ENCODE peak calls at places on chromosome 22, in four cellular contexts. One of them, this sample, is unnamed.

GRCh38 chr22:42342426-42343135 is 72.1 kb upstream of the TCF20 start:
- DNase-seq in ovary: peak
- DNase-seq in stomach: no peak
- DNase-seq in HL-60: no peak
- DNase-seq in this sample: no peak

GRCh38 chr22:29689201-29689871 is 30.5 kb upstream of the CABP7 start:
- DNase-seq in HL-60: no peak
- DNase-seq in stomach: no peak
- DNase-seq in ovary: no peak
- DNase-seq in this sample: no peak

GRCh38 chr22:29269731-29270474 is 1.8 kb downstream of the EWSR1 start:
- DNase-seq in HL-60: no peak
- DNase-seq in ovary: no peak
- DNase-seq in stomach: no peak
- DNase-seq in this sample: peak

GRCh38 chr22:42645341-42645937 is 3.8 kb downstream of the CYB5R3 start:
- DNase-seq in stomach: peak
- DNase-seq in ovary: peak
- DNase-seq in HL-60: no peak
- DNase-seq in this sample: peak

GRCh38 chr22:30802202-30803166 is 107.8 kb downstream of the OSBP2 start:
- DNase-seq in HL-60: peak
- DNase-seq in ovary: peak
- DNase-seq in stomach: peak
- DNase-seq in this sample: peak

GRCh38 chr22:17349172-17349571 is 20.1 kb upstream of the CECR2 start:
- DNase-seq in HL-60: no peak
- DNase-seq in stomach: no peak
- DNase-seq in ovary: no peak
- DNase-seq in this sample: no peak

GRCh38 chr22:48238018-48238915 is 1475.8 kb downstream of the TBC1D22A start:
- DNase-seq in HL-60: no peak
- DNase-seq in stomach: peak
- DNase-seq in ovary: no peak
- DNase-seq in this sample: no peak

GRCh38 chr22:27866136-27867091 is 52.6 kb downstream of the PITPNB start:
- DNase-seq in HL-60: peak
- DNase-seq in ovary: peak
- DNase-seq in stomach: peak
- DNase-seq in this sample: peak

GRCh38 chr22:26669060-26669481 is 11.7 kb downstream of the MIAT start:
- DNase-seq in stomach: no peak
- DNase-seq in HL-60: no peak
- DNase-seq in ovary: no peak
- DNase-seq in this sample: peak

GRCh38 chr22:41217553-41218157 is 12.5 kb downstream of the L3MBTL2 start:
- DNase-seq in stomach: peak
- DNase-seq in ovary: peak
- DNase-seq in HL-60: peak
- DNase-seq in this sample: peak

GRCh38 chr22:25420471-25420924 is 144.0 kb upstream of the GRK3 start:
- DNase-seq in ovary: no peak
- DNase-seq in stomach: no peak
- DNase-seq in HL-60: peak
- DNase-seq in this sample: no peak

GRCh38 chr22:42515896-42516295 is 3.7 kb downstream of the RRP7A start:
- DNase-seq in stomach: no peak
- DNase-seq in ovary: peak
- DNase-seq in HL-60: no peak
- DNase-seq in this sample: no peak

GRCh38 chr22:26318975-26319374 is 110.1 kb upstream of the ASPHD2 start:
- DNase-seq in HL-60: no peak
- DNase-seq in stomach: no peak
- DNase-seq in ovary: no peak
- DNase-seq in this sample: no peak

GRCh38 chr22:37604875-37605274 is 3.8 kb upstream of the GGA1 start:
- DNase-seq in HL-60: no peak
- DNase-seq in ovary: no peak
- DNase-seq in stomach: no peak
- DNase-seq in this sample: no peak

GRCh38 chr22:31945971-31946680 is 1.8 kb downstream of the YWHAH start:
- DNase-seq in ovary: no peak
- DNase-seq in HL-60: peak
- DNase-seq in stomach: no peak
- DNase-seq in this sample: no peak

GRCh38 chr22:33325232-33326004 is 267.2 kb upstream of the SYN3 start:
- DNase-seq in HL-60: no peak
- DNase-seq in stomach: no peak
- DNase-seq in ovary: no peak
- DNase-seq in this sample: no peak

GRCh38 chr22:27318516-27318915 is 483.0 kb downstream of the MN1 start:
- DNase-seq in ovary: no peak
- DNase-seq in HL-60: peak
- DNase-seq in stomach: no peak
- DNase-seq in this sample: peak

GRCh38 chr22:23231471-23232093 is 51.3 kb downstream of the BCR start:
- DNase-seq in ovary: no peak
- DNase-seq in stomach: no peak
- DNase-seq in HL-60: no peak
- DNase-seq in this sample: no peak

GRCh38 chr22:26418620-26419019 is 10.4 kb upstream of the ASPHD2 start:
- DNase-seq in HL-60: no peak
- DNase-seq in stomach: no peak
- DNase-seq in ovary: no peak
- DNase-seq in this sample: no peak

GRCh38 chr22:28810839-28811491 is 10.6 kb upstream of the XBP1 start:
- DNase-seq in ovary: no peak
- DNase-seq in stomach: no peak
- DNase-seq in HL-60: peak
- DNase-seq in this sample: peak

GRCh38 chr22:32218470-32218869 is 13.6 kb upstream of the RFPL2 start:
- DNase-seq in ovary: no peak
- DNase-seq in HL-60: peak
- DNase-seq in stomach: no peak
- DNase-seq in this sample: no peak

GRCh38 chr22:29798318-29798717 is 31.1 kb downstream of the UQCR10 start:
- DNase-seq in HL-60: peak
- DNase-seq in ovary: no peak
- DNase-seq in stomach: no peak
- DNase-seq in this sample: no peak

GRCh38 chr22:25714070-25714469 is 27.9 kb upstream of the MYO18B start:
- DNase-seq in ovary: no peak
- DNase-seq in stomach: no peak
- DNase-seq in HL-60: no peak
- DNase-seq in this sample: no peak

GRCh38 chr22:31954535-31955326 is 10.4 kb downstream of the YWHAH start:
- DNase-seq in stomach: no peak
- DNase-seq in ovary: no peak
- DNase-seq in HL-60: peak
- DNase-seq in this sample: no peak

GRCh38 chr22:32880906-32881596 is 79.5 kb downstream of the TIMP3 start:
- DNase-seq in stomach: peak
- DNase-seq in ovary: peak
- DNase-seq in HL-60: no peak
- DNase-seq in this sample: peak

GRCh38 chr22:24723111-24723510 is 51.4 kb downstream of the PIWIL3 start:
- DNase-seq in stomach: no peak
- DNase-seq in HL-60: no peak
- DNase-seq in ovary: no peak
- DNase-seq in this sample: no peak

GRCh38 chr22:26536056-26536761 is 23.9 kb upstream of the TFIP11 start:
- DNase-seq in HL-60: no peak
- DNase-seq in stomach: no peak
- DNase-seq in ovary: no peak
- DNase-seq in this sample: no peak

GRCh38 chr22:37505565-37505964 is 13.7 kb downstream of the CARD10 start:
- DNase-seq in stomach: no peak
- DNase-seq in ovary: no peak
- DNase-seq in HL-60: no peak
- DNase-seq in this sample: no peak

GRCh38 chr22:27698830-27699229 is 102.7 kb downstream of the MN1 start:
- DNase-seq in HL-60: no peak
- DNase-seq in stomach: no peak
- DNase-seq in ovary: no peak
- DNase-seq in this sample: no peak

GRCh38 chr22:26559961-26560575 is 29.9 kb downstream of the TPST2 start:
- DNase-seq in HL-60: no peak
- DNase-seq in stomach: no peak
- DNase-seq in ovary: no peak
- DNase-seq in this sample: no peak

GRCh38 chr22:17472886-17473285 is 90.4 kb upstream of the SLC25A18 start:
- DNase-seq in HL-60: no peak
- DNase-seq in stomach: no peak
- DNase-seq in ovary: no peak
- DNase-seq in this sample: no peak

GRCh38 chr22:30485362-30485988 is 13.7 kb upstream of the SEC14L3 start:
- DNase-seq in HL-60: peak
- DNase-seq in ovary: peak
- DNase-seq in stomach: peak
- DNase-seq in this sample: peak

GRCh38 chr22:27749597-27750225 is 51.8 kb downstream of the MN1 start:
- DNase-seq in HL-60: no peak
- DNase-seq in ovary: peak
- DNase-seq in stomach: no peak
- DNase-seq in this sample: peak

GRCh38 chr22:47919893-47920292 is 1157.4 kb downstream of the TBC1D22A start:
- DNase-seq in HL-60: no peak
- DNase-seq in ovary: no peak
- DNase-seq in stomach: no peak
- DNase-seq in this sample: no peak

GRCh38 chr22:31926969-31927368 is 17.4 kb upstream of the YWHAH start:
- DNase-seq in stomach: no peak
- DNase-seq in ovary: no peak
- DNase-seq in HL-60: no peak
- DNase-seq in this sample: no peak

GRCh38 chr22:17665884-17666283 is 27.3 kb downstream of the BCL2L13 start:
- DNase-seq in stomach: no peak
- DNase-seq in ovary: no peak
- DNase-seq in HL-60: peak
- DNase-seq in this sample: peak

GRCh38 chr22:33397381-33397907 is 339.3 kb upstream of the SYN3 start:
- DNase-seq in stomach: no peak
- DNase-seq in HL-60: no peak
- DNase-seq in ovary: no peak
- DNase-seq in this sample: peak

GRCh38 chr22:31980628-31981027 is 36.3 kb downstream of the YWHAH start:
- DNase-seq in HL-60: no peak
- DNase-seq in ovary: no peak
- DNase-seq in stomach: no peak
- DNase-seq in this sample: no peak

GRCh38 chr22:30286813-30287625 is 2.3 kb downstream of the CASTOR1 start:
- DNase-seq in ovary: peak
- DNase-seq in stomach: peak
- DNase-seq in HL-60: peak
- DNase-seq in this sample: peak

GRCh38 chr22:46417268-46417580 is 81.7 kb downstream of the TRMU start:
- DNase-seq in stomach: no peak
- DNase-seq in ovary: no peak
- DNase-seq in HL-60: no peak
- DNase-seq in this sample: no peak
- TF ChIP-seq CTCF in stomach: no peak
- TF ChIP-seq CTCF in ovary: no peak
- TF ChIP-seq CTCF in HL-60: no peak
- TF ChIP-seq CTCF in this sample: no peak

DNA sequence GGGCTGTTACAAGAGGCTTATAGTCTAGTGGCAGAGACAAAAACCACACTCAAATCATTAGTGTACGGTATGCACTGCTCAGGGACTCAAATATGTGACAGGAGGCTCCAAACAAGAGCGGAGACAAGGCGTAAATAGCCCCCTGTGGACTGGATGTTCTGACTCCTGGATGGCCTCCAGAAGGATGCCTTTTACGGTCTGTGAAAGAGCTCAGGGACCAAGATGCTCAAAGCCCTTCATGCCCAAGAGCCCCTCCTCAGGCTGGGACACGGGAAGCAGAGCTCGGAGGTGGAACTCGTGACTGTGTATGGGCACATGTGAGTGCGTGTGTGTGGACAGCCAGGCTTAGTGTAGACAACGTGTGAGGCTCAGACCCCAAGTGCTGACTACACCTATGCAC is 9.7 kb downstream of the PPM1F start:
- DNase-seq in HL-60: no peak
- DNase-seq in ovary: no peak
- DNase-seq in stomach: no peak
- DNase-seq in this sample: no peak
- TF ChIP-seq CTCF in HL-60: no peak
- TF ChIP-seq CTCF in ovary: no peak
- TF ChIP-seq CTCF in stomach: no peak
- TF ChIP-seq CTCF in this sample: no peak

GRCh38 chr22:43956805-43957463 is 1.7 kb downstream of the SAMM50 start:
- DNase-seq in stomach: no peak
- DNase-seq in HL-60: no peak
- DNase-seq in ovary: no peak
- DNase-seq in this sample: peak

GRCh38 chr22:43953988-43954771 is 1.1 kb upstream of the SAMM50 start:
- DNase-seq in ovary: no peak
- DNase-seq in HL-60: no peak
- DNase-seq in stomach: no peak
- DNase-seq in this sample: no peak

GRCh38 chr22:43956383-43956782 is 1.1 kb downstream of the SAMM50 start:
- DNase-seq in ovary: no peak
- DNase-seq in HL-60: no peak
- DNase-seq in stomach: no peak
- DNase-seq in this sample: no peak

GRCh38 chr22:43955883-43956286 is 643 bp downstream of the SAMM50 start:
- DNase-seq in ovary: no peak
- DNase-seq in stomach: no peak
- DNase-seq in HL-60: no peak
- DNase-seq in this sample: peak

GRCh38 chr22:43955040-43955882 is at the start of gene SAMM50:
- DNase-seq in stomach: peak
- DNase-seq in ovary: peak
- DNase-seq in HL-60: peak
- DNase-seq in this sample: peak
- TF ChIP-seq CTCF in stomach: no peak
- TF ChIP-seq CTCF in ovary: no peak
- TF ChIP-seq CTCF in HL-60: no peak
- TF ChIP-seq CTCF in this sample: no peak

DNA sequence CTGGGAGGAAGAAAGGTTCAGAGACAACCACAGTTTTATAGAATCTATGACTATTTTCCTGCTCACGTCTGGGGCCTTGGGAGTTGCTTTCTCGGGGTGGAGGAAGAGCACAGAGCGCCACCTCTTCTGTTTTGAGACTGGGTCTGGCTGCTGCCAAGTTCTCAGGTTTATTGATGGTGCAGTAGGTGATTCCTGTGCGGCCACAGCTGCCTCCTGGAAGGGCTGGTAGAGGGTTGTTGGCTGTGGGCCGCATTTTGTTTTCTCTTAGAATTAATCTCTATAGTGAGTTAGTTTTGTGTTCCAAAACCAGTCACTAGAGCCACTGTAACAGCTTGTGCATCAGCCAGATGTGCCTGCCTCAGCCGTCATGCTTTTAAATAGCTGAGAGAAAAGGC is 12.9 kb downstream of the TBC1D22A start:
- DNase-seq in ovary: no peak
- DNase-seq in HL-60: no peak
- DNase-seq in stomach: no peak
- DNase-seq in this sample: no peak
- TF ChIP-seq CTCF in ovary: no peak
- TF ChIP-seq CTCF in HL-60: no peak
- TF ChIP-seq CTCF in stomach: no peak
- TF ChIP-seq CTCF in this sample: no peak